ENCODE peak calls at places on chromosomes 1 and 21, in eight cellular contexts. Z, F, K, U, Y, O, R and S are unnamed samples.

GRCh38 chr1:94940738-94941137 is 13.8 kb upstream of the CNN3 start:
- DNase-seq in Y (no peak), Z (no peak), R (no peak), K (no peak), O (no peak), U (no peak), F (no peak), S (peak)

GRCh38 chr1:18327650-18328049 is 153.1 kb upstream of the KLHDC7A start:
- DNase-seq in K (no peak), Y (no peak), R (no peak), F (no peak), O (no peak), Z (no peak), U (no peak), S (no peak)

GRCh38 chr1:178614286-178614685 is 101.4 kb downstream of the TEX35 start:
- DNase-seq in U (no peak), K (no peak), O (no peak), Z (no peak), R (no peak), Y (no peak), F (no peak), S (no peak)

GRCh38 chr1:44783697-44784093 is 4.3 kb downstream of the BEST4 start:
- DNase-seq in U (no peak), R (no peak), Z (no peak), O (no peak), F (no peak), Y (no peak), K (no peak), S (no peak)

GRCh38 chr1:111553199-111553598 is 49.8 kb upstream of the ADORA3 start:
- DNase-seq in F (no peak), Z (peak), O (no peak), K (no peak), U (no peak), R (no peak), Y (peak), S (peak)

GRCh38 chr1:248828845-248829244 is 3.1 kb upstream of the SH3BP5L start:
- DNase-seq in Y (peak), R (no peak), F (no peak), K (no peak), Z (peak), O (no peak), U (no peak), S (peak)

GRCh38 chr1:8217011-8217711 is 100.8 kb upstream of the SLC45A1 start:
- DNase-seq in K (no peak), Y (peak), Z (no peak), R (peak), F (no peak), O (peak), U (peak), S (no peak)

GRCh38 chr1:31739281-31739853 is 24.8 kb downstream of the ADGRB2 start:
- DNase-seq in F (no peak), Y (no peak), R (peak), K (no peak), Z (no peak), O (peak), U (no peak), S (no peak)

GRCh38 chr1:209769171-209769904 is 13.5 kb downstream of the TRAF3IP3 start:
- DNase-seq in R (no peak), F (peak), U (peak), Z (peak), K (peak), Y (peak), O (no peak), S (peak)

GRCh38 chr1:242890211-242890741 is 364.8 kb downstream of the CEP170 start:
- DNase-seq in R (peak), O (peak), Z (no peak), Y (no peak), U (peak), F (no peak), K (no peak), S (peak)

GRCh38 chr21:42093991-42094417 is 22.9 kb downstream of the UMODL1 start:
- DNase-seq in Z (peak), U (no peak), K (no peak), Y (peak), O (no peak), R (no peak), F (no peak), S (peak)

GRCh38 chr1:208253177-208253576 is 9.0 kb upstream of the PLXNA2 start:
- DNase-seq in O (peak), Y (no peak), K (no peak), Z (no peak), F (no peak), R (no peak), U (no peak), S (no peak)

GRCh38 chr1:10838541-10838940 is 42.1 kb upstream of the CASZ1 start:
- DNase-seq in O (peak), K (no peak), R (no peak), Z (no peak), Y (no peak), U (no peak), F (no peak), S (no peak)

GRCh38 chr1:85437139-85437538 is 27.8 kb downstream of the DDAH1 start:
- DNase-seq in K (no peak), F (no peak), R (no peak), O (no peak), U (no peak), Z (no peak), Y (no peak), S (no peak)

GRCh38 chr1:46692806-46693770 is 21.4 kb downstream of the TEX38 start:
- DNase-seq in F (no peak), Z (no peak), Y (no peak), O (no peak), R (no peak), U (peak), K (no peak), S (no peak)

GRCh38 chr1:107975861-107976260 is 10.9 kb upstream of the VAV3 start:
- DNase-seq in Y (no peak), O (no peak), U (no peak), K (no peak), R (no peak), Z (no peak), F (no peak), S (no peak)

GRCh38 chr1:77857557-77857956 is 30.9 kb upstream of the NEXN start:
- DNase-seq in F (no peak), Z (peak), R (no peak), K (no peak), O (no peak), U (no peak), Y (no peak), S (no peak)

GRCh38 chr1:91282695-91283420 is 121.8 kb downstream of the HFM1 start:
- DNase-seq in O (peak), K (peak), U (peak), R (peak), Z (peak), Y (peak), F (peak), S (peak)

GRCh38 chr1:224922404-224923164 is 6.9 kb upstream of the DNAH14 start:
- DNase-seq in R (peak), Z (peak), O (peak), K (peak), U (peak), F (no peak), Y (peak), S (peak)

GRCh38 chr1:203175237-203176181 is at the start of gene MYBPH:
- DNase-seq in O (no peak), R (no peak), Z (no peak), K (no peak), F (no peak), U (no peak), Y (no peak), S (no peak)

GRCh38 chr1:109891930-109892329 is 18.7 kb upstream of the CSF1 start:
- DNase-seq in F (no peak), K (no peak), U (no peak), Z (no peak), O (no peak), Y (peak), R (no peak), S (no peak)

GRCh38 chr1:118101989-118102388 is 83.0 kb downstream of the SPAG17 start:
- DNase-seq in R (no peak), O (no peak), F (no peak), Z (no peak), U (no peak), K (no peak), Y (no peak), S (no peak)

GRCh38 chr1:88502814-88503339 is 181.2 kb upstream of the PKN2 start:
- DNase-seq in Z (no peak), O (no peak), R (no peak), F (no peak), Y (no peak), U (no peak), K (no peak), S (no peak)

GRCh38 chr21:39314155-39315027 is 959 bp upstream of the BRWD1 start:
- DNase-seq in K (peak), U (peak), F (peak), R (peak), O (peak), Z (peak), Y (peak), S (peak)

GRCh38 chr1:101181930-101182329 is 54.9 kb upstream of the S1PR1 start:
- DNase-seq in O (no peak), R (no peak), K (no peak), U (no peak), F (no peak), Y (peak), Z (peak), S (no peak)

GRCh38 chr1:198220428-198220827 is 63.6 kb downstream of the NEK7 start:
- DNase-seq in Y (no peak), R (no peak), O (no peak), K (no peak), Z (peak), F (no peak), U (no peak), S (peak)

GRCh38 chr1:228212966-228213844 is 5.4 kb downstream of the OBSCN start:
- DNase-seq in F (peak), O (peak), K (peak), U (peak), R (peak), Z (peak), Y (peak), S (peak)

GRCh38 chr21:34113842-34114241 is 40.5 kb downstream of the MRPS6 start:
- DNase-seq in K (no peak), Z (no peak), F (no peak), U (no peak), O (no peak), Y (no peak), R (no peak), S (no peak)

GRCh38 chr1:182598296-182598695 is 5.9 kb downstream of the RGS16 start:
- DNase-seq in K (no peak), R (no peak), F (no peak), O (no peak), Y (no peak), Z (no peak), U (no peak), S (no peak)

GRCh38 chr1:21933397-21934248 is 3.5 kb downstream of the HSPG2 start:
- DNase-seq in K (no peak), F (no peak), R (peak), Y (no peak), Z (no peak), U (no peak), O (peak), S (peak)

GRCh38 chr1:211741116-211741515 is 65.7 kb upstream of the NEK2 start:
- DNase-seq in Y (no peak), O (peak), U (no peak), Z (no peak), F (no peak), K (no peak), R (no peak), S (no peak)

GRCh38 chr1:1198423-1199140 is 7.8 kb downstream of the TNFRSF18 start:
- DNase-seq in R (peak), Y (no peak), Z (no peak), F (no peak), U (no peak), K (no peak), O (peak), S (no peak)

GRCh38 chr1:180571832-180572636 is 13.3 kb downstream of the OVAAL start:
- DNase-seq in K (no peak), O (no peak), U (no peak), R (no peak), Y (no peak), Z (no peak), F (no peak), S (peak)

GRCh38 chr1:153538315-153538821 is 2.4 kb downstream of the S100A5 start:
- DNase-seq in F (no peak), Z (no peak), Y (no peak), R (peak), U (peak), K (no peak), O (peak), S (no peak)

GRCh38 chr21:43734131-43734634 is 15.3 kb downstream of the PDXK start:
- DNase-seq in F (peak), Z (no peak), R (no peak), O (no peak), Y (no peak), K (no peak), U (no peak), S (no peak)

GRCh38 chr1:211551628-211552465 is 27.1 kb downstream of the SLC30A1 start:
- DNase-seq in O (no peak), F (no peak), Y (peak), K (no peak), U (no peak), R (no peak), Z (peak), S (peak)

GRCh38 chr1:66583021-66583420 is 49.1 kb downstream of the SGIP1 start:
- DNase-seq in K (no peak), R (no peak), Y (no peak), O (no peak), F (no peak), U (no peak), Z (no peak), S (no peak)